ENCODE peak calls at places on chromosome 1, in five cellular contexts. B is choroid plexus epithelial cell, G is GM20000, S is omental fat pad, D is PC-9. P is an unnamed sample.

GRCh38 chr1:116947090-116947489 is 37.4 kb downstream of the PTGFRN start:
- DNase-seq in B (no peak), D (no peak), S (no peak), G (no peak), P (no peak)

GRCh38 chr1:195335541-195335940 is 1272.7 kb downstream of the KCNT2 start:
- DNase-seq in B (no peak), S (no peak), D (no peak), G (no peak), P (no peak)

GRCh38 chr1:166538646-166539045 is 300.6 kb upstream of the POGK start:
- DNase-seq in G (no peak), D (no peak), S (no peak), B (no peak), P (no peak)

GRCh38 chr1:2533356-2533755 is 3.3 kb upstream of the HES5 start:
- DNase-seq in B (no peak), G (no peak), D (peak), S (no peak), P (no peak)

GRCh38 chr1:204127597-204128242 is 24.1 kb downstream of the ETNK2 start:
- DNase-seq in D (peak), S (no peak), G (no peak), B (peak), P (peak)

GRCh38 chr1:112320035-112320429 is 76.0 kb upstream of the CTTNBP2NL start:
- DNase-seq in S (no peak), D (no peak), G (no peak), B (no peak), P (no peak)

GRCh38 chr1:242690849-242691602 is 166.5 kb upstream of the PLD5 start:
- DNase-seq in D (no peak), S (no peak), B (no peak), G (no peak), P (no peak)

GRCh38 chr1:45378184-45378583 is 37.9 kb upstream of the MUTYH start:
- DNase-seq in S (no peak), G (no peak), D (no peak), B (no peak), P (no peak)

GRCh38 chr1:12769031-12769430 is 4.5 kb upstream of the PRAMEF12 start:
- DNase-seq in S (no peak), G (no peak), D (no peak), B (no peak), P (no peak)

GRCh38 chr1:241022366-241022765 is 334.6 kb downstream of the RGS7 start:
- DNase-seq in S (no peak), D (no peak), B (no peak), G (no peak), P (no peak)

GRCh38 chr1:201473296-201473695 is 4.3 kb upstream of the PHLDA3 start:
- DNase-seq in D (no peak), G (no peak), S (no peak), B (no peak), P (no peak)

GRCh38 chr1:3968851-3969250 is 68.8 kb upstream of the C1orf174 start:
- DNase-seq in B (no peak), S (no peak), D (no peak), G (no peak), P (peak)

GRCh38 chr1:154454391-154455120 is 47.5 kb upstream of the TDRD10 start:
- DNase-seq in D (no peak), G (no peak), S (no peak), B (no peak), P (no peak)

GRCh38 chr1:180101411-180101810 is 53.3 kb upstream of the QSOX1 start:
- DNase-seq in S (no peak), B (no peak), G (no peak), D (no peak), P (no peak)

GRCh38 chr1:195733826-195734225 is 874.4 kb downstream of the KCNT2 start:
- DNase-seq in S (no peak), B (peak), D (no peak), G (no peak), P (peak)

GRCh38 chr1:233241782-233242181 is 53.7 kb downstream of the PCNX2 start:
- DNase-seq in B (no peak), S (no peak), G (no peak), D (no peak), P (no peak)

GRCh38 chr1:215376544-215377264 is 190.4 kb upstream of the KCTD3 start:
- DNase-seq in S (no peak), G (no peak), B (peak), D (no peak), P (no peak)

GRCh38 chr1:74771913-74772515 is 39.1 kb downstream of the TYW3 start:
- DNase-seq in G (peak), S (no peak), B (peak), D (peak), P (peak)

GRCh38 chr1:21594935-21595897 is 73.9 kb downstream of the RAP1GAP start:
- DNase-seq in G (peak), D (no peak), S (peak), B (peak), P (peak)

GRCh38 chr1:82321794-82322193 is 521.1 kb downstream of the ADGRL2 start:
- DNase-seq in D (no peak), S (no peak), B (no peak), G (no peak), P (no peak)

GRCh38 chr1:84117868-84118267 is 26.2 kb upstream of the PRKACB start:
- DNase-seq in D (no peak), B (peak), G (no peak), S (no peak), P (no peak)

GRCh38 chr1:109704173-109704572 is 7.9 kb upstream of the GSTM5 start:
- DNase-seq in B (no peak), S (no peak), G (no peak), D (no peak), P (no peak)

GRCh38 chr1:93448983-93449805 is 1.3 kb downstream of the FNBP1L start:
- DNase-seq in S (no peak), B (peak), G (peak), D (peak), P (no peak)

GRCh38 chr1:60670313-60670712 is 412.0 kb upstream of the NFIA start:
- DNase-seq in S (no peak), D (no peak), B (no peak), G (no peak), P (no peak)

GRCh38 chr1:39378377-39378776 is 113.1 kb upstream of the BMP8A start:
- DNase-seq in G (no peak), B (no peak), D (peak), S (no peak), P (no peak)
- TF ChIP-seq CTCF in G (peak), B (peak), D (peak), S (no peak), P (peak)

GRCh38 chr1:169064103-169064502 is 42.4 kb upstream of the ATP1B1 start:
- DNase-seq in D (no peak), B (no peak), S (no peak), G (no peak), P (no peak)
- TF ChIP-seq CTCF in D (no peak), B (no peak), S (no peak), G (no peak), P (no peak)

GRCh38 chr1:90616395-90616794 is 100.7 kb downstream of the BARHL2 start:
- DNase-seq in B (peak), G (no peak), S (no peak), D (no peak), P (peak)
- TF ChIP-seq CTCF in B (peak), G (peak), S (no peak), D (peak), P (no peak)

DNA sequence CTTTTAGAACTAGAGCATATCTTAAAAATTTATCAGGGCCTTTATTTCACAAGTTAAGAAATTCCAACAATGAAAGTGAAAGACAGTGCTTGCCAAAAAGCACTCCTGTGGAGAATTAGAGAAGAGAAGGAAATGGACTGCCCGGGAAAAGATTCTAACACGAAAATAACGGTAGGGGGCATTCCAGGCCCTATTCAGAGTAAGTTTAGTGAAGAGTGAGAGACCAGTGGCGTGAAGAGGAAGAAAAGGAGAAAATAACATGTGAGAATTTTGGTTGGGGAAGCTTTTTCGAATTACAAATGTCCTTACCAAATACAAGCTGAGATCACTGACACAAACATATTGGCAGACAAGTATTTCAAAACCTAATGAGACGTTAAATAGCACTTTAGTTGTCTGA is 38.4 kb upstream of the RBM34 start:
- DNase-seq in D (no peak), G (no peak), S (no peak), B (peak), P (no peak)
- TF ChIP-seq CTCF in D (no peak), G (no peak), S (no peak), B (peak), P (peak)

GRCh38 chr1:67747667-67748066 is 62.7 kb downstream of the GADD45A start:
- DNase-seq in G (no peak), S (no peak), B (peak), D (no peak), P (no peak)

GRCh38 chr1:67748147-67748546 is 63.1 kb downstream of the GADD45A start:
- DNase-seq in S (no peak), B (no peak), D (no peak), G (no peak), P (no peak)

GRCh38 chr1:67748630-67749029 is 63.6 kb downstream of the GADD45A start:
- DNase-seq in G (no peak), B (peak), D (peak), S (no peak), P (no peak)

GRCh38 chr1:67749263-67749843 is 64.4 kb downstream of the GADD45A start:
- DNase-seq in B (no peak), G (no peak), D (no peak), S (no peak), P (no peak)

GRCh38 chr1:67746299-67746698 is 61.3 kb downstream of the GADD45A start:
- DNase-seq in G (no peak), B (no peak), D (no peak), S (no peak), P (no peak)
- TF ChIP-seq CTCF in G (no peak), B (no peak), D (no peak), S (no peak), P (no peak)

DNA sequence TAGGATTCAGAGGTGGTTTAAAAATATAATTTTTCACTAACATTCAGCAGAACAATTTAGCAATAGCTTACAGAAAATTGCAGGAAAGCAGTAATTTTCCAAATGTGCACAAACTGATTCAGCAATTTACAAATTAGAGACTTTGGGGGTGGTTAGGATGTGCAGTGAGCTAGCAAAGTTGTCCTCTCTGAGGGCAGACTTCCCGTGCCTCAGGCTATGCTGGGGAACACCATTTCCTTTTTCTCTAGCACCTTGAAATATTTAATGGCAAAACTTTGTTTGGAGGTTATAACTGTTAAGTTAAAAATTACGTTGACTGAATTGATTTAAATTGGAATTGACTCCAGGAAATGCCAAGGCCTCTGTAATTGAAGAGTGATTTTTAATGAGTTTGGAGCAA is 258.9 kb downstream of the PTBP2 start:
- DNase-seq in D (peak), G (no peak), S (no peak), B (no peak), P (no peak)
- TF ChIP-seq CTCF in D (no peak), G (no peak), S (no peak), B (no peak), P (no peak)

DNA sequence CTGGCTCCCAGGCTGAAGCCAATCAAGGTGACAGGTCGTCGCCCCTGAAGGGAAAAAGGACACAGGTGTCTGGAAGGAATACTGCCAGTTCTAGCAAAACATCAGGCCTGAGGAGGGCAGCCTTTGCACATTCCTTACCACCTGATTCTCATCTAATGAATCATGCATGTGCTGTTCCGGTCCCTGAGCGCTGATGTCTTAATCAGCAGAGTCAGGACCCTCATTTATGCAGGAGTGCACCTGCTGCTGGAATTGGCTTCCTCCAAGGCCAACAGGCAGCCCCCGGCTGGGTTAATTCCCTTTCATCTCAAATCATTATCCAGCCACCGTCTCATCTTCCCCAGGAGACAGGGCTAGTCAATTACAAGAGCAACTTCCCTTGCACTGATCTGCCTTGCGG is 62.3 kb downstream of the TMCO4 start:
- DNase-seq in G (no peak), S (no peak), D (peak), B (peak), P (no peak)
- TF ChIP-seq CTCF in G (no peak), S (no peak), D (peak), B (peak), P (no peak)